ENCODE peak calls at places on chromosomes 1 and 21, in four cellular contexts. L is BE2C, G is adrenal gland, S is hypothalamus. H is an unnamed sample.

GRCh38 chr1:91803847-91804545 is 82.0 kb downstream of the TGFBR3 start:
- DNase-seq in G (peak; percentile 47), S (no peak), L (no peak), H (no peak)

GRCh38 chr1:155648207-155649147 is 38.5 kb downstream of the MSTO1 start:
- DNase-seq in S (no peak), L (no peak), G (peak; percentile 40), H (no peak)

GRCh38 chr1:168897249-168897648 is 168.2 kb upstream of the DPT start:
- DNase-seq in S (no peak), L (no peak), G (no peak), H (no peak)

GRCh38 chr1:37449936-37450335 is 24.4 kb upstream of the ZC3H12A start:
- DNase-seq in G (no peak), S (no peak), L (no peak), H (no peak)

GRCh38 chr1:86381223-86381622 is 14.9 kb downstream of the ODF2L start:
- DNase-seq in G (no peak), L (no peak), S (no peak), H (no peak)

GRCh38 chr1:216044538-216044937 is 378.7 kb downstream of the USH2A start:
- DNase-seq in G (no peak), S (no peak), L (no peak), H (no peak)

GRCh38 chr1:81113688-81114087 is 687.0 kb upstream of the ADGRL2 start:
- DNase-seq in S (no peak), L (no peak), G (no peak), H (no peak)

GRCh38 chr1:12543747-12544146 is 74.3 kb downstream of the DHRS3 start:
- DNase-seq in S (no peak), G (no peak), L (no peak), H (no peak)

GRCh38 chr21:45985471-45986315 is 4.1 kb downstream of the COL6A1 start:
- DNase-seq in G (no peak), S (no peak), L (no peak), H (peak; percentile 43)

GRCh38 chr1:214717323-214717722 is 114.3 kb downstream of the CENPF start:
- DNase-seq in S (no peak), L (no peak), G (no peak), H (no peak)

GRCh38 chr1:206941766-206942418 is 4.4 kb downstream of the PIGR start:
- DNase-seq in S (no peak), G (no peak), L (no peak), H (no peak)

GRCh38 chr1:111486431-111486830 is 12.6 kb downstream of the C1orf162 start:
- DNase-seq in S (no peak), L (no peak), G (no peak), H (no peak)

GRCh38 chr21:22343721-22344120 is 1345.5 kb downstream of the NCAM2 start:
- DNase-seq in G (no peak), S (no peak), L (no peak), H (no peak)

GRCh38 chr1:1092890-1093609 is 18.9 kb upstream of the RNF223 start:
- DNase-seq in S (no peak), G (no peak), L (no peak), H (no peak)

GRCh38 chr1:182035097-182035770 is 26.3 kb downstream of the ZNF648 start:
- DNase-seq in L (no peak), G (no peak), S (no peak), H (no peak)

GRCh38 chr1:116024629-116025028 is 48.3 kb downstream of the SLC22A15 start:
- DNase-seq in S (no peak), L (no peak), G (no peak), H (no peak)

GRCh38 chr1:34950428-34950827 is 21.0 kb upstream of the DLGAP3 start:
- DNase-seq in L (no peak), G (no peak), S (no peak), H (no peak)

GRCh38 chr1:58839871-58840835 is 56.3 kb upstream of the JUN start:
- DNase-seq in L (no peak), G (peak; percentile 51), S (no peak), H (no peak)

GRCh38 chr21:45460611-45461368 is 55.8 kb downstream of the COL18A1 start:
- DNase-seq in G (no peak), L (no peak), S (no peak), H (no peak)

GRCh38 chr1:52899445-52899894 is 22.1 kb downstream of the ECHDC2 start:
- DNase-seq in G (no peak), S (no peak), L (no peak), H (no peak)

GRCh38 chr1:9841460-9841859 is 17.7 kb upstream of the CLSTN1 start:
- DNase-seq in G (no peak), L (no peak), S (no peak), H (no peak)

GRCh38 chr1:26724118-26724517 is 28.3 kb downstream of the ARID1A start:
- DNase-seq in G (no peak), S (no peak), L (no peak), H (no peak)

GRCh38 chr1:160539896-160540858 is 17.1 kb upstream of the SLAMF6 start:
- DNase-seq in L (no peak), G (no peak), S (no peak), H (no peak)

H was measured in right lobe of liver.